ENCODE peak calls at places on chromosomes 12 and 14, in seven cellular contexts. Z is K562, O is HCT116, H is SK-N-SH, N is HepG2, K is H1, C is GM12878. F is an unnamed sample.

GRCh38 chr14:32224731-32225377 is 21.8 kb upstream of the RNU6-8 start:
- DNase-seq in Z (peak; percentile 23), O (no peak), H (peak; percentile 80), N (peak; percentile 68), K (no peak), C (no peak), F (peak; percentile 41)

GRCh38 chr12:118456741-118457140 is 80.4 kb downstream of the SUDS3 start:
- DNase-seq in Z (no peak), O (no peak), H (no peak), N (no peak), K (no peak), C (no peak), F (no peak)

GRCh38 chr12:2387051-2387834 is 334.5 kb downstream of the CACNA1C start:
- DNase-seq in Z (no peak), O (no peak), H (no peak), N (no peak), K (no peak), C (no peak), F (no peak)

GRCh38 chr14:46580941-46581671 is 70.5 kb downstream of the RPL10L start:
- DNase-seq in Z (no peak), O (peak; percentile 31), H (peak; percentile 0), N (peak; percentile 16), K (peak; percentile 51), C (no peak), F (peak; percentile 75)

GRCh38 chr12:46663297-46663696 is 162.5 kb downstream of the SLC38A4 start:
- DNase-seq in Z (no peak), O (no peak), H (no peak), N (no peak), K (no peak), C (no peak), F (no peak)

GRCh38 chr12:126055521-126055920 is 990.3 kb downstream of the AACS start:
- DNase-seq in Z (no peak), O (no peak), H (no peak), N (no peak), K (no peak), C (no peak), F (no peak)

GRCh38 chr12:121536929-121537813 is 43.7 kb downstream of the KDM2B start:
- DNase-seq in Z (peak; percentile 69), O (no peak), H (peak; percentile 88), N (peak; percentile 76), K (peak; percentile 78), C (peak; percentile 82), F (peak; percentile 93)

GRCh38 chr12:52901715-52902541 is 2.9 kb downstream of the KRT8 start:
- DNase-seq in Z (no peak), O (no peak), H (no peak), N (no peak), K (no peak), C (no peak), F (no peak)

GRCh38 chr12:71721781-71722511 is 32.7 kb upstream of the RAB21 start:
- DNase-seq in Z (peak; percentile 58), O (no peak), H (no peak), N (no peak), K (no peak), C (no peak), F (no peak)

GRCh38 chr14:78598046-78598652 is 428.0 kb downstream of the NRXN3 start:
- DNase-seq in Z (peak; percentile 59), O (peak; percentile 29), H (peak; percentile 70), N (peak; percentile 44), K (peak; percentile 76), C (no peak), F (peak; percentile 69)

GRCh38 chr12:94987806-94988205 is 15.7 kb downstream of the NDUFA12 start:
- DNase-seq in Z (no peak), O (no peak), H (no peak), N (no peak), K (no peak), C (no peak), F (no peak)

GRCh38 chr12:116200812-116201211 is 76.7 kb downstream of the MED13L start:
- DNase-seq in Z (no peak), O (no peak), H (no peak), N (no peak), K (no peak), C (no peak), F (no peak)

GRCh38 chr14:51630987-51631386 is 20.7 kb upstream of the FRMD6 start:
- DNase-seq in Z (no peak), O (no peak), H (no peak), N (no peak), K (no peak), C (no peak), F (no peak)

GRCh38 chr14:51554953-51555352 is 96.8 kb upstream of the FRMD6 start:
- DNase-seq in Z (no peak), O (no peak), H (no peak), N (no peak), K (no peak), C (no peak), F (peak; percentile 65)

GRCh38 chr12:96876966-96877365 is 30.1 kb upstream of the NEDD1 start:
- DNase-seq in Z (no peak), O (no peak), H (no peak), N (no peak), K (no peak), C (no peak), F (no peak)

GRCh38 chr12:88420460-88420859 is 159.8 kb downstream of the KITLG start:
- DNase-seq in Z (no peak), O (peak; percentile 13), H (no peak), N (no peak), K (no peak), C (no peak), F (no peak)

GRCh38 chr14:92665699-92666110 is 82.7 kb downstream of the LGMN start:
- DNase-seq in Z (no peak), O (no peak), H (no peak), N (no peak), K (no peak), C (no peak), F (no peak)

GRCh38 chr12:80053048-80053790 is 46.1 kb upstream of the OTOGL start:
- DNase-seq in Z (no peak), O (no peak), H (peak; percentile 1), N (no peak), K (no peak), C (no peak), F (no peak)

GRCh38 chr14:50101417-50101816 is 15.0 kb downstream of the VCPKMT start:
- DNase-seq in Z (no peak), O (no peak), H (no peak), N (no peak), K (no peak), C (no peak), F (no peak)

GRCh38 chr12:64059685-64060084 is 162.4 kb downstream of the KICS2 start:
- DNase-seq in Z (no peak), O (no peak), H (no peak), N (no peak), K (no peak), C (no peak), F (no peak)

GRCh38 chr14:36455241-36455627 is 64.8 kb downstream of the NKX2-1 start:
- DNase-seq in Z (no peak), O (no peak), H (no peak), N (no peak), K (no peak), C (no peak), F (no peak)

GRCh38 chr14:82422186-82422585 is 888.5 kb upstream of the SEL1L start:
- DNase-seq in Z (no peak), O (no peak), H (no peak), N (no peak), K (no peak), C (no peak), F (no peak)

GRCh38 chr14:90281261-90281660 is 24.9 kb downstream of the PSMC1 start:
- DNase-seq in Z (no peak), O (no peak), H (no peak), N (no peak), K (no peak), C (no peak), F (no peak)

GRCh38 chr12:1929985-1930815 is 11.7 kb upstream of the CACNA2D4 start:
- DNase-seq in Z (no peak), O (no peak), H (peak; percentile 16), N (no peak), K (peak; percentile 23), C (no peak), F (no peak)

GRCh38 chr14:89660183-89660582 is 243.2 kb upstream of the FOXN3 start:
- DNase-seq in Z (no peak), O (no peak), H (peak; percentile 55), N (no peak), K (no peak), C (no peak), F (no peak)

DNA sequence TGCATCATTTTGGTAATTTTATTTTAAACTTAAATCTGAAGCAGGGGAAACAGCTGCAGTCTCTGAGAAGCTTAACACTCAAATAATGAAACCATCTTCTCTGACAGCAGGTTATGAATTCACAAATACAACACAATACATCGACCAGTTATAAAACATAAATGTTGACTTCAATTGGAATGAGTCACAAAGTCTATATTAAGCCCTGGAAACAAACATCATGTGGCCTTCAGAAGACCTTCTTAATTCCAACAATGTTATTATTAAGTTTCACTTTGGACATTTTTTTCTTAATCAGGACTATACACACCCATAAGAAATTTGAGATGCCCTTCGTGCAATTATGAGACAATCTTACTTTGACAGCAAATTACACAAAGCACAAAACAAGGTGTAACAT is 68.9 kb downstream of the CEP128 start:
- DNase-seq in Z (no peak), O (no peak), H (no peak), N (no peak), K (no peak), C (no peak), F (no peak)
- TF ChIP-seq JUND in Z (no peak), O (no peak), H (no peak), N (no peak), K (no peak), C (no peak), F (no peak)

GRCh38 chr12:22627351-22627750 is 2.4 kb downstream of the ETNK1 start:
- DNase-seq in Z (no peak), O (no peak), H (no peak), N (no peak), K (no peak), C (no peak), F (no peak)
- TF ChIP-seq JUND in Z (no peak), O (no peak), H (no peak), N (no peak), K (no peak), C (no peak), F (no peak)

DNA sequence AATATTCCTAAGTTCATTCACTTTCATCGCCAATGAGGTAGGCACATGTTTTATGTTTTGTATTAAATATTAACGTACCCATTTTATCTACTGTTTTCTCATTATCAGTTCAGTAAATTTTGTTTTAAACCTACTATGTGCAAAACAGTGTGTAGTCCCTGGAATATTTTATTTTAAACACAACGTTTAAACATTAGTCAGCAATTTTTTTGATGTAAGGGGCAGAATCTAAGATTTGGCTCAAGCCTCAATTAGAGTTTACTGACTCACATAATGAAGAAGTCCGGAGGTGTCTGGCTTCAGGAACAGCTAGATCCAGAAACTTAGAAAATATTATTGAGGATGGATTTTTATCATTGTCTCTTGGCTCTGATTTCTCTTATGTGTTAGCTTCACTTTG is 267.5 kb downstream of the C12orf75 start:
- DNase-seq in Z (no peak), O (no peak), H (no peak), N (no peak), K (no peak), C (no peak), F (no peak)
- TF ChIP-seq JUND in Z (no peak), O (no peak), H (no peak), N (no peak), K (no peak), C (no peak), F (no peak)

DNA sequence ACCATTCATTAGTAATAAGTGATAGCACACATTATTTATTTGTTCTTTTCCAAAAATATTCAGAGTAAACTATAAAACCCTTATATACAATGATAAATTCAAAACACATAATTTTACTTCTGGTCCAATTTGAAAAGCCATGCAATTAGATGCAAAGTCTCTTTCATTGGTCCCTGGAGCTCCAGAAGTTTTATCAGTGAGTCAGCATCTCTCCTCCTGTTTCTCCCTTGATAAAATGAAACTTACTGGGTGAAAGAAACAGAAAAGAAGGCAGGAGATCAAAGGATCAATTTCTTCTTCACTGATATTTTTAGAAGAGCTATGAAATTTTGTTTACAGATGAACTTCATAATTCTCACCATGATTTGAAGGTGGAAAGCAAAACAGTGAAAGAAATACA is 47.5 kb downstream of the IFNG start:
- DNase-seq in Z (no peak), O (no peak), H (no peak), N (no peak), K (no peak), C (no peak), F (no peak)
- TF ChIP-seq JUND in Z (no peak), O (no peak), H (no peak), N (no peak), K (no peak), C (no peak), F (no peak)